ENCODE peak calls at places on chromosome 7, in five cellular contexts. U is SK-MEL-5, H is C1 segment of cervical spinal cord, R is AG04449, T is left lung. K is an unnamed sample.
A peak's percentile ranks its signal among the peaks of the same experiment; 100 is the strongest.

GRCh38 chr7:70829221-70830059 is 302.5 kb upstream of the GALNT17 start:
- DNase-seq in U (peak; percentile 69), R (no peak), H (no peak), T (peak; percentile 82), K (peak; percentile 37)

GRCh38 chr7:24786941-24787340 is 29.7 kb upstream of the GSDME start:
- DNase-seq in T (no peak), H (no peak), R (peak; percentile 91), U (peak; percentile 98), K (no peak)

GRCh38 chr7:114175140-114175539 is 239.5 kb upstream of the FOXP2 start:
- DNase-seq in H (no peak), U (no peak), T (no peak), R (no peak), K (no peak)

GRCh38 chr7:105797652-105798051 is 78.7 kb downstream of the ATXN7L1 start:
- DNase-seq in H (no peak), R (no peak), U (no peak), T (no peak), K (no peak)

GRCh38 chr7:12930534-12930933 is 243.1 kb downstream of the ARL4A start:
- DNase-seq in U (no peak), T (no peak), H (no peak), R (no peak), K (no peak)

GRCh38 chr7:50327443-50327842 is 22.9 kb downstream of the IKZF1 start:
- DNase-seq in T (no peak), R (no peak), H (no peak), U (no peak), K (no peak)

GRCh38 chr7:120775703-120776265 is 82.2 kb downstream of the TSPAN12 start:
- DNase-seq in U (no peak), R (no peak), T (no peak), H (no peak), K (no peak)

GRCh38 chr7:121076350-121077164 is 88.0 kb downstream of the CPED1 start:
- DNase-seq in R (no peak), U (no peak), T (no peak), H (no peak), K (no peak)

GRCh38 chr7:98303906-98304305 is 22.4 kb downstream of the BRI3 start:
- DNase-seq in R (no peak), U (no peak), H (no peak), T (no peak), K (no peak)

GRCh38 chr7:92836489-92837213 is at the start of gene CDK6:
- DNase-seq in U (peak; percentile 64), H (no peak), R (no peak), T (peak; percentile 88), K (peak; percentile 52)

GRCh38 chr7:43674559-43675436 is 54.5 kb downstream of the COA1 start:
- DNase-seq in H (no peak), R (peak; percentile 85), T (no peak), U (peak; percentile 43), K (no peak)

GRCh38 chr7:88089484-88090050 is 130.3 kb downstream of the SRI start:
- DNase-seq in T (no peak), R (no peak), H (no peak), U (no peak), K (no peak)

GRCh38 chr7:44982535-44982923 is 3.7 kb upstream of the MYO1G start:
- DNase-seq in U (no peak), H (no peak), T (no peak), R (no peak), K (no peak)

GRCh38 chr7:139600306-139600705 is 76.8 kb downstream of the CLEC2L start:
- DNase-seq in T (no peak), U (peak; percentile 31), R (no peak), H (no peak), K (no peak)

GRCh38 chr7:119065966-119066365 is 841.5 kb downstream of the ANKRD7 start:
- DNase-seq in T (no peak), H (no peak), R (no peak), U (no peak), K (no peak)

GRCh38 chr7:110698576-110698975 is 392.4 kb upstream of the LRRN3 start:
- DNase-seq in H (no peak), U (no peak), R (no peak), T (no peak), K (no peak)

K was measured in CD4-positive, alpha-beta T cell.